ENCODE peak calls at places on chromosome 14, in seven cellular contexts. Q, C, Y, R, N, F and W are unnamed samples.

GRCh38 chr14:55240526-55241178 is 30.6 kb upstream of the FBXO34 start:
- DNase-seq in Q (no peak), C (no peak), Y (no peak), R (no peak), N (no peak), F (no peak), W (no peak)

GRCh38 chr14:66359500-66359899 is 126.7 kb upstream of the CCDC196 start:
- DNase-seq in Q (peak; percentile 96), C (no peak), Y (peak; percentile 49), R (peak; percentile 70), N (peak; percentile 45), F (no peak), W (no peak)

GRCh38 chr14:72808564-72808963 is 85.3 kb downstream of the DPF3 start:
- DNase-seq in Q (no peak), C (no peak), Y (no peak), R (no peak), N (no peak), F (no peak), W (no peak)

GRCh38 chr14:72525087-72525909 is 368.6 kb downstream of the DPF3 start:
- DNase-seq in Q (no peak), C (no peak), Y (no peak), R (no peak), N (no peak), F (no peak), W (no peak)

GRCh38 chr14:22218729-22219128 is 370.3 kb downstream of the DAD1 start:
- DNase-seq in Q (no peak), C (no peak), Y (no peak), R (no peak), N (no peak), F (no peak), W (no peak)

GRCh38 chr14:61618448-61618847 is 76.9 kb upstream of the HIF1A start:
- DNase-seq in Q (no peak), C (no peak), Y (no peak), R (no peak), N (no peak), F (no peak), W (no peak)

GRCh38 chr14:105207460-105207901 is 26.4 kb upstream of the NUDT14 start:
- DNase-seq in Q (no peak), C (no peak), Y (peak; percentile 53), R (no peak), N (no peak), F (no peak), W (no peak)

GRCh38 chr14:26766726-26767125 is 168.9 kb upstream of the NOVA1 start:
- DNase-seq in Q (no peak), C (no peak), Y (no peak), R (no peak), N (no peak), F (no peak), W (no peak)

GRCh38 chr14:75310295-75311059 is 31.8 kb downstream of the FOS start:
- DNase-seq in Q (no peak), C (no peak), Y (no peak), R (peak; percentile 19), N (no peak), F (peak; percentile 42), W (peak; percentile 31)

GRCh38 chr14:61493239-61493638 is 171.9 kb downstream of the PRKCH start:
- DNase-seq in Q (no peak), C (no peak), Y (no peak), R (peak; percentile 88), N (no peak), F (peak; percentile 43), W (no peak)

GRCh38 chr14:30708157-30708556 is 86.0 kb downstream of the SCFD1 start:
- DNase-seq in Q (no peak), C (no peak), Y (no peak), R (no peak), N (no peak), F (no peak), W (no peak)

GRCh38 chr14:104353921-104354701 is 215.7 kb downstream of the KIF26A start:
- DNase-seq in Q (no peak), C (no peak), Y (no peak), R (no peak), N (no peak), F (no peak), W (no peak)

GRCh38 chr14:86296173-86296572 is 766.2 kb downstream of the FLRT2 start:
- DNase-seq in Q (peak; percentile 95), C (no peak), Y (no peak), R (peak; percentile 54), N (no peak), F (peak; percentile 74), W (no peak)

GRCh38 chr14:23063601-23064000 is 6.3 kb upstream of the CDH24 start:
- DNase-seq in Q (no peak), C (no peak), Y (no peak), R (no peak), N (no peak), F (no peak), W (no peak)

GRCh38 chr14:33393155-33393894 is 454.6 kb downstream of the NPAS3 start:
- DNase-seq in Q (no peak), C (no peak), Y (peak; percentile 67), R (peak; percentile 54), N (no peak), F (no peak), W (no peak)

GRCh38 chr14:100105357-100106169 is 40.3 kb downstream of the EVL start:
- DNase-seq in Q (no peak), C (no peak), Y (no peak), R (no peak), N (no peak), F (no peak), W (no peak)

GRCh38 chr14:70988452-70988851 is 81.2 kb downstream of the PCNX1 start:
- DNase-seq in Q (no peak), C (no peak), Y (peak; percentile 59), R (peak; percentile 43), N (no peak), F (no peak), W (no peak)

GRCh38 chr14:90061849-90062794 is at the start of gene KCNK13:
- DNase-seq in Q (no peak), C (no peak), Y (peak; percentile 25), R (peak; percentile 25), N (peak; percentile 52), F (no peak), W (no peak)

GRCh38 chr14:100889641-100890040 is 13.9 kb downstream of the RTL1 start:
- DNase-seq in Q (no peak), C (no peak), Y (no peak), R (no peak), N (no peak), F (no peak), W (no peak)

GRCh38 chr14:29584992-29585391 is 342.7 kb downstream of the PRKD1 start:
- DNase-seq in Q (no peak), C (no peak), Y (peak; percentile 13), R (peak; percentile 2), N (no peak), F (peak; percentile 56), W (peak; percentile 12)

GRCh38 chr14:23494223-23494622 is 24.7 kb downstream of the NGDN start:
- DNase-seq in Q (no peak), C (no peak), Y (no peak), R (no peak), N (no peak), F (no peak), W (peak; percentile 31)

GRCh38 chr14:77980475-77981321 is 180.8 kb downstream of the ADCK1 start:
- DNase-seq in Q (peak; percentile 61), C (no peak), Y (no peak), R (no peak), N (no peak), F (no peak), W (peak; percentile 62)

GRCh38 chr14:30180219-30180618 is 252.6 kb upstream of the PRKD1 start:
- DNase-seq in Q (no peak), C (no peak), Y (no peak), R (no peak), N (no peak), F (no peak), W (no peak)

GRCh38 chr14:89351364-89351957 is 65.6 kb downstream of the FOXN3 start:
- DNase-seq in Q (no peak), C (no peak), Y (no peak), R (no peak), N (peak; percentile 35), F (no peak), W (peak; percentile 67)

GRCh38 chr14:26281280-26281998 is 316.4 kb downstream of the NOVA1 start:
- DNase-seq in Q (no peak), C (no peak), Y (no peak), R (peak; percentile 82), N (no peak), F (peak; percentile 12), W (peak; percentile 57)

GRCh38 chr14:101736071-101736470 is 25.4 kb upstream of the PPP2R5C start:
- DNase-seq in Q (no peak), C (no peak), Y (no peak), R (no peak), N (no peak), F (no peak), W (no peak)

GRCh38 chr14:63982629-63983028 is 129.8 kb downstream of the SYNE2 start:
- DNase-seq in Q (no peak), C (no peak), Y (no peak), R (no peak), N (no peak), F (no peak), W (no peak)